ENCODE peak calls at places on chromosomes 11 and 22, in ten cellular contexts. One of them, this sample, is unnamed.

GRCh38 chr11:1359556-1359955 is 30.2 kb upstream of the BRSK2 start:
- DNase-seq in T1000: no peak
- DNase-seq in GM13976: no peak
- DNase-seq in HT-29: no peak
- DNase-seq in esophagus squamous epithelium: no peak
- DNase-seq in stimulated activated CD4-positive, alpha-beta T cell treated with anti-CD3 and anti-CD28 coated beads, Interleukin-15, amount 100 ng/mL, for 48 hours: no peak
- DNase-seq in coronary artery: no peak
- DNase-seq in fibroblast of lung: no peak
- DNase-seq in NCI-H1436: no peak
- DNase-seq in ecto neural progenitor cell: no peak
- DNase-seq in this sample: no peak

GRCh38 chr22:41501209-41501608 is 32.3 kb downstream of the ACO2 start:
- DNase-seq in T1000: no peak
- DNase-seq in GM13976: peak
- DNase-seq in HT-29: no peak
- DNase-seq in esophagus squamous epithelium: no peak
- DNase-seq in stimulated activated CD4-positive, alpha-beta T cell treated with anti-CD3 and anti-CD28 coated beads, Interleukin-15, amount 100 ng/mL, for 48 hours: no peak
- DNase-seq in coronary artery: no peak
- DNase-seq in fibroblast of lung: peak
- DNase-seq in NCI-H1436: no peak
- DNase-seq in ecto neural progenitor cell: no peak
- DNase-seq in this sample: no peak

GRCh38 chr22:26038365-26038764 is 130.9 kb upstream of the SEZ6L start:
- DNase-seq in T1000: no peak
- DNase-seq in GM13976: no peak
- DNase-seq in HT-29: no peak
- DNase-seq in esophagus squamous epithelium: no peak
- DNase-seq in stimulated activated CD4-positive, alpha-beta T cell treated with anti-CD3 and anti-CD28 coated beads, Interleukin-15, amount 100 ng/mL, for 48 hours: no peak
- DNase-seq in coronary artery: no peak
- DNase-seq in fibroblast of lung: no peak
- DNase-seq in NCI-H1436: no peak
- DNase-seq in ecto neural progenitor cell: no peak
- DNase-seq in this sample: no peak

GRCh38 chr11:113674397-113674685 is 31.8 kb downstream of the TMPRSS5 start:
- DNase-seq in T1000: no peak
- DNase-seq in GM13976: no peak
- DNase-seq in HT-29: no peak
- DNase-seq in esophagus squamous epithelium: no peak
- DNase-seq in stimulated activated CD4-positive, alpha-beta T cell treated with anti-CD3 and anti-CD28 coated beads, Interleukin-15, amount 100 ng/mL, for 48 hours: no peak
- DNase-seq in coronary artery: no peak
- DNase-seq in fibroblast of lung: no peak
- DNase-seq in NCI-H1436: no peak
- DNase-seq in ecto neural progenitor cell: no peak
- DNase-seq in this sample: no peak

GRCh38 chr11:10109836-10110235 is 184.2 kb downstream of the SBF2 start:
- DNase-seq in T1000: no peak
- DNase-seq in GM13976: no peak
- DNase-seq in HT-29: no peak
- DNase-seq in esophagus squamous epithelium: no peak
- DNase-seq in stimulated activated CD4-positive, alpha-beta T cell treated with anti-CD3 and anti-CD28 coated beads, Interleukin-15, amount 100 ng/mL, for 48 hours: no peak
- DNase-seq in coronary artery: no peak
- DNase-seq in fibroblast of lung: peak
- DNase-seq in NCI-H1436: no peak
- DNase-seq in ecto neural progenitor cell: no peak
- DNase-seq in this sample: no peak

GRCh38 chr11:34480339-34480738 is 33.3 kb downstream of the ELF5 start:
- DNase-seq in T1000: no peak
- DNase-seq in GM13976: no peak
- DNase-seq in HT-29: no peak
- DNase-seq in esophagus squamous epithelium: no peak
- DNase-seq in stimulated activated CD4-positive, alpha-beta T cell treated with anti-CD3 and anti-CD28 coated beads, Interleukin-15, amount 100 ng/mL, for 48 hours: no peak
- DNase-seq in coronary artery: no peak
- DNase-seq in fibroblast of lung: no peak
- DNase-seq in NCI-H1436: no peak
- DNase-seq in ecto neural progenitor cell: no peak
- DNase-seq in this sample: no peak

GRCh38 chr11:61542661-61543060 is 34.1 kb downstream of the LRRC10B start:
- DNase-seq in T1000: no peak
- DNase-seq in GM13976: no peak
- DNase-seq in HT-29: no peak
- DNase-seq in esophagus squamous epithelium: no peak
- DNase-seq in stimulated activated CD4-positive, alpha-beta T cell treated with anti-CD3 and anti-CD28 coated beads, Interleukin-15, amount 100 ng/mL, for 48 hours: no peak
- DNase-seq in coronary artery: no peak
- DNase-seq in fibroblast of lung: no peak
- DNase-seq in NCI-H1436: no peak
- DNase-seq in ecto neural progenitor cell: no peak
- DNase-seq in this sample: no peak

GRCh38 chr11:11966354-11966741 is 42.1 kb downstream of the DKK3 start:
- DNase-seq in T1000: no peak
- DNase-seq in GM13976: peak
- DNase-seq in HT-29: no peak
- DNase-seq in esophagus squamous epithelium: no peak
- DNase-seq in stimulated activated CD4-positive, alpha-beta T cell treated with anti-CD3 and anti-CD28 coated beads, Interleukin-15, amount 100 ng/mL, for 48 hours: no peak
- DNase-seq in coronary artery: no peak
- DNase-seq in fibroblast of lung: no peak
- DNase-seq in NCI-H1436: no peak
- DNase-seq in ecto neural progenitor cell: no peak
- DNase-seq in this sample: no peak

GRCh38 chr11:19344661-19345518 is 104.1 kb upstream of the E2F8 start:
- DNase-seq in T1000: no peak
- DNase-seq in GM13976: peak
- DNase-seq in HT-29: no peak
- DNase-seq in esophagus squamous epithelium: no peak
- DNase-seq in stimulated activated CD4-positive, alpha-beta T cell treated with anti-CD3 and anti-CD28 coated beads, Interleukin-15, amount 100 ng/mL, for 48 hours: no peak
- DNase-seq in coronary artery: no peak
- DNase-seq in fibroblast of lung: peak
- DNase-seq in NCI-H1436: peak
- DNase-seq in ecto neural progenitor cell: peak
- DNase-seq in this sample: peak

GRCh38 chr11:2572491-2573239 is 127.1 kb downstream of the KCNQ1OT1 start:
- DNase-seq in T1000: no peak
- DNase-seq in GM13976: no peak
- DNase-seq in HT-29: no peak
- DNase-seq in esophagus squamous epithelium: no peak
- DNase-seq in stimulated activated CD4-positive, alpha-beta T cell treated with anti-CD3 and anti-CD28 coated beads, Interleukin-15, amount 100 ng/mL, for 48 hours: no peak
- DNase-seq in coronary artery: no peak
- DNase-seq in fibroblast of lung: no peak
- DNase-seq in NCI-H1436: no peak
- DNase-seq in ecto neural progenitor cell: no peak
- DNase-seq in this sample: no peak

GRCh38 chr11:3857628-3858027 is 2.2 kb downstream of the STIM1 start:
- DNase-seq in T1000: no peak
- DNase-seq in GM13976: no peak
- DNase-seq in HT-29: no peak
- DNase-seq in esophagus squamous epithelium: no peak
- DNase-seq in stimulated activated CD4-positive, alpha-beta T cell treated with anti-CD3 and anti-CD28 coated beads, Interleukin-15, amount 100 ng/mL, for 48 hours: no peak
- DNase-seq in coronary artery: no peak
- DNase-seq in fibroblast of lung: no peak
- DNase-seq in NCI-H1436: no peak
- DNase-seq in ecto neural progenitor cell: no peak
- DNase-seq in this sample: no peak

GRCh38 chr22:37340331-37341262 is 58.3 kb downstream of the CYTH4 start:
- DNase-seq in T1000: no peak
- DNase-seq in GM13976: no peak
- DNase-seq in HT-29: no peak
- DNase-seq in esophagus squamous epithelium: no peak
- DNase-seq in stimulated activated CD4-positive, alpha-beta T cell treated with anti-CD3 and anti-CD28 coated beads, Interleukin-15, amount 100 ng/mL, for 48 hours: no peak
- DNase-seq in coronary artery: no peak
- DNase-seq in fibroblast of lung: no peak
- DNase-seq in NCI-H1436: peak
- DNase-seq in ecto neural progenitor cell: no peak
- DNase-seq in this sample: peak

GRCh38 chr22:23692598-23693291 is 1.9 kb downstream of the RGL4 start:
- DNase-seq in T1000: no peak
- DNase-seq in GM13976: peak
- DNase-seq in HT-29: no peak
- DNase-seq in esophagus squamous epithelium: no peak
- DNase-seq in stimulated activated CD4-positive, alpha-beta T cell treated with anti-CD3 and anti-CD28 coated beads, Interleukin-15, amount 100 ng/mL, for 48 hours: no peak
- DNase-seq in coronary artery: no peak
- DNase-seq in fibroblast of lung: no peak
- DNase-seq in NCI-H1436: no peak
- DNase-seq in ecto neural progenitor cell: no peak
- DNase-seq in this sample: no peak

This sample was measured in H9.